ENCODE peak calls at places on chromosomes 13 and 19, in seven cellular contexts. M, C, Y, Q, U, B and G are unnamed samples.

GRCh38 chr13:113796211-113796875 is 37.3 kb downstream of the TMEM255B start:
- DNase-seq in M (no peak), C (no peak), Y (no peak), Q (no peak), U (no peak), B (no peak), G (no peak)

GRCh38 chr19:13093407-13094284 is 9.0 kb downstream of the LYL1 start:
- DNase-seq in M (peak), C (peak), Y (peak), Q (no peak), U (peak), B (peak), G (peak)

GRCh38 chr19:50728084-50728737 is 5.0 kb downstream of the CLEC11A start:
- DNase-seq in M (peak), C (peak), Y (no peak), Q (no peak), U (peak), B (peak), G (no peak)

GRCh38 chr13:71169125-71169524 is 697.9 kb downstream of the DACH1 start:
- DNase-seq in M (no peak), C (no peak), Y (no peak), Q (no peak), U (no peak), B (no peak), G (peak)

GRCh38 chr19:38892841-38893240 is 6.6 kb downstream of the SIRT2 start:
- DNase-seq in M (no peak), C (no peak), Y (no peak), Q (no peak), U (no peak), B (no peak), G (no peak)

GRCh38 chr13:108220042-108220441 is 1.9 kb downstream of the ABHD13 start:
- DNase-seq in M (no peak), C (no peak), Y (peak), Q (peak), U (peak), B (no peak), G (no peak)

GRCh38 chr19:9431475-9431874 is 3.9 kb downstream of the ZNF266 start:
- DNase-seq in M (no peak), C (no peak), Y (no peak), Q (no peak), U (no peak), B (peak), G (no peak)

GRCh38 chr13:28603033-28603664 is 55.8 kb upstream of the POMP start:
- DNase-seq in M (no peak), C (no peak), Y (no peak), Q (no peak), U (no peak), B (no peak), G (no peak)

GRCh38 chr19:19580417-19580816 is 38.1 kb downstream of the PBX4 start:
- DNase-seq in M (no peak), C (no peak), Y (no peak), Q (no peak), U (no peak), B (no peak), G (no peak)

GRCh38 chr13:74825170-74825948 is 656.6 kb downstream of the TBC1D4 start:
- DNase-seq in M (no peak), C (no peak), Y (no peak), Q (peak), U (no peak), B (peak), G (no peak)